ENCODE peak calls at places on chromosomes 13 and 19, in four cellular contexts. One of them, this sample, is unnamed.

GRCh38 chr13:110485604-110486003 is 75.9 kb downstream of the RAB20 start:
- DNase-seq in HL-60: no peak
- DNase-seq in GM12878: no peak
- DNase-seq in K562: no peak
- DNase-seq in this sample: no peak

GRCh38 chr13:30735025-30735967 is at the start of gene ALOX5AP:
- DNase-seq in HL-60: peak; percentile 94
- DNase-seq in GM12878: peak; percentile 72
- DNase-seq in K562: no peak
- DNase-seq in this sample: peak; percentile 42

GRCh38 chr19:14378890-14379289 is 2.4 kb upstream of the ADGRE5 start:
- DNase-seq in HL-60: no peak
- DNase-seq in GM12878: no peak
- DNase-seq in K562: no peak
- DNase-seq in this sample: no peak

GRCh38 chr13:30170569-30170968 is 136.8 kb downstream of the KATNAL1 start:
- DNase-seq in HL-60: no peak
- DNase-seq in GM12878: no peak
- DNase-seq in K562: no peak
- DNase-seq in this sample: no peak

GRCh38 chr13:27043013-27043412 is 128.6 kb downstream of the USP12 start:
- DNase-seq in HL-60: no peak
- DNase-seq in GM12878: no peak
- DNase-seq in K562: no peak
- DNase-seq in this sample: no peak

GRCh38 chr19:32877977-32878745 is 8.6 kb upstream of the SLC7A9 start:
- DNase-seq in HL-60: no peak
- DNase-seq in GM12878: no peak
- DNase-seq in K562: no peak
- DNase-seq in this sample: no peak

GRCh38 chr19:17601683-17602082 is 46.2 kb downstream of the COLGALT1 start:
- DNase-seq in HL-60: no peak
- DNase-seq in GM12878: no peak
- DNase-seq in K562: no peak
- DNase-seq in this sample: no peak

GRCh38 chr19:10514211-10515145 is 2.8 kb downstream of the S1PR5 start:
- DNase-seq in HL-60: no peak
- DNase-seq in GM12878: no peak
- DNase-seq in K562: no peak
- DNase-seq in this sample: no peak

GRCh38 chr19:35107541-35107939 is 8.1 kb upstream of the FXYD3 start:
- DNase-seq in HL-60: no peak
- DNase-seq in GM12878: no peak
- DNase-seq in K562: peak; percentile 67
- DNase-seq in this sample: no peak
- TF ChIP-seq POLR2AphosphoS5 in HL-60: no peak
- TF ChIP-seq POLR2AphosphoS5 in GM12878: no peak
- TF ChIP-seq POLR2AphosphoS5 in K562: no peak
- TF ChIP-seq POLR2AphosphoS5 in this sample: no peak

GRCh38 chr19:49924004-49924880 is 4.8 kb upstream of the ATF5 start:
- DNase-seq in HL-60: peak; percentile 33
- DNase-seq in GM12878: peak; percentile 56
- DNase-seq in K562: peak; percentile 11
- DNase-seq in this sample: no peak

GRCh38 chr19:49920624-49921363 is 8.2 kb upstream of the ATF5 start:
- DNase-seq in HL-60: no peak
- DNase-seq in GM12878: peak; percentile 83
- DNase-seq in K562: no peak
- DNase-seq in this sample: no peak

GRCh38 chr19:49925486-49925885 is 3.5 kb upstream of the ATF5 start:
- DNase-seq in HL-60: no peak
- DNase-seq in GM12878: no peak
- DNase-seq in K562: peak; percentile 1
- DNase-seq in this sample: no peak

GRCh38 chr19:49923055-49924003 is 5.7 kb upstream of the ATF5 start:
- DNase-seq in HL-60: no peak
- DNase-seq in GM12878: peak; percentile 56
- DNase-seq in K562: no peak
- DNase-seq in this sample: no peak

GRCh38 chr19:49921871-49922755 is 6.9 kb upstream of the ATF5 start:
- DNase-seq in HL-60: no peak
- DNase-seq in GM12878: no peak
- DNase-seq in K562: no peak
- DNase-seq in this sample: no peak
- TF ChIP-seq SPI1 in HL-60: no peak
- TF ChIP-seq SPI1 in GM12878: no peak
- TF ChIP-seq SPI1 in K562: no peak
- TF ChIP-seq SPI1 in this sample: no peak

GRCh38 chr19:54351474-54351873 is 12.5 kb upstream of the LILRA4 start:
- DNase-seq in HL-60: no peak
- DNase-seq in GM12878: no peak
- DNase-seq in K562: no peak
- DNase-seq in this sample: no peak
- TF ChIP-seq POLR2AphosphoS5 in HL-60: no peak
- TF ChIP-seq POLR2AphosphoS5 in GM12878: no peak
- TF ChIP-seq POLR2AphosphoS5 in K562: no peak
- TF ChIP-seq POLR2AphosphoS5 in this sample: no peak

DNA sequence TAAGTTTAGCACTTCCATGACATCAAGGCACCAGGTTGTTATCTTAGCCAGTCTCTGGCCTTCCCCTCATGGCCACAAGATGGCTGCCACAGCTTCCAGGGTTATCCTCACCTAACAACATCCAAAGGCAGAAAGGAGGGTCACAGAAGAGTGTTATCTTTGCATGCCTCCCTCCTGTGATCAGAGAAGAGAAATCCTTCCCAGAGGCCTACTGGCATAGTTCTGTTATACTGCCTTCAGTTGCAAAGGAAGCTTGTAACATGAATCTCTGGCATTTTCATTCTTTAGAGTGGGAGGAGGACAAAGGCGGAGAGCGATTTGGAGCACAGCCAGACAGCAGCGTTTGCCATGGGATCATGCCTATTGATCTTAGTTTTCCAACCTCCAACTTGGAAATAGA is 135.6 kb downstream of the DNAJC15 start:
- DNase-seq in HL-60: no peak
- DNase-seq in GM12878: no peak
- DNase-seq in K562: no peak
- DNase-seq in this sample: no peak
- TF ChIP-seq SPI1 in HL-60: no peak
- TF ChIP-seq SPI1 in GM12878: no peak
- TF ChIP-seq SPI1 in K562: no peak
- TF ChIP-seq SPI1 in this sample: no peak